ENCODE peak calls at places on chromosomes 6 and 20, in ten cellular contexts. O is NCI-H446 treated with DMSO at 0.1 percent for 48 hours; T is B cell; G is CD4-positive, CD25-positive, alpha-beta regulatory T cell; U is lower lobe of right lung; K is stimulated activated CD4-positive, alpha-beta T cell treated with anti-CD3 and anti-CD28 coated beads, Interleukin-1b, Interleukin-23, amount 100 ng/mL, for 24 hours; A is PC-9; R is activated T-helper 2 cell treated with anti-CD3 and anti-CD28 coated beads, Interferon-gamma antibody, Interleukin-2, Interleukin-4, amounts not matched to agents 10 μg/mL and 5 μg/mL and 100 μg/mL, durations not matched to agents 14 hours and 24 hours and 36 hours; W is anterior cingulate cortex; F is LHCN-M2. Q is an unnamed sample.

GRCh38 chr6:5282191-5282623 is 20.9 kb downstream of the FARS2 start:
- DNase-seq in U (no peak), T (no peak), A (no peak), W (no peak), G (no peak), K (no peak), O (no peak), F (no peak), R (no peak), Q (no peak)

GRCh38 chr20:62136283-62137091 is 6.7 kb downstream of the PSMA7 start:
- DNase-seq in G (peak), R (peak), O (peak), A (peak), T (peak), W (no peak), U (peak), K (no peak), F (peak), Q (peak)

GRCh38 chr20:46375771-46376170 is 30.6 kb downstream of the ELMO2 start:
- DNase-seq in K (no peak), U (no peak), T (no peak), O (no peak), F (no peak), R (no peak), W (no peak), G (no peak), A (no peak), Q (peak)

GRCh38 chr6:112841553-112842337 is 494.6 kb downstream of the RFPL4B start:
- DNase-seq in R (no peak), W (no peak), O (no peak), G (no peak), U (no peak), K (no peak), T (no peak), A (no peak), F (no peak), Q (no peak)

GRCh38 chr6:124881898-124882579 is 80.2 kb upstream of the RNF217 start:
- DNase-seq in O (no peak), A (peak), F (peak), G (no peak), T (no peak), K (no peak), R (no peak), U (no peak), W (no peak), Q (peak)

GRCh38 chr20:38872491-38873049 is 53.6 kb upstream of the FAM83D start:
- DNase-seq in R (no peak), U (no peak), W (no peak), G (no peak), T (no peak), A (no peak), O (no peak), K (no peak), F (no peak), Q (no peak)

GRCh38 chr6:115582386-115582785 is 478.3 kb downstream of the FRK start:
- DNase-seq in A (no peak), R (no peak), W (no peak), U (no peak), F (peak), G (no peak), K (no peak), O (no peak), T (no peak), Q (no peak)

GRCh38 chr6:80523531-80523970 is 417.1 kb downstream of the BCKDHB start:
- DNase-seq in R (no peak), G (no peak), F (peak), U (peak), T (no peak), O (no peak), W (no peak), K (no peak), A (no peak), Q (no peak)

GRCh38 chr6:145878591-145879295 is 64.1 kb upstream of the FBXO30 start:
- DNase-seq in W (no peak), F (no peak), U (no peak), A (no peak), O (no peak), G (no peak), R (no peak), K (no peak), T (no peak), Q (no peak)

GRCh38 chr20:53786445-53787267 is 193.0 kb upstream of the ZNF217 start:
- DNase-seq in F (no peak), R (no peak), W (no peak), U (no peak), T (no peak), A (peak), O (no peak), K (no peak), G (no peak), Q (no peak)

GRCh38 chr20:47704746-47705496 is 80.4 kb downstream of the SULF2 start:
- DNase-seq in W (no peak), T (no peak), G (no peak), U (no peak), F (no peak), A (no peak), K (no peak), O (peak), R (no peak), Q (peak)